ENCODE peak calls at places on chromosomes 12 and 14, in four cellular contexts. One of them, this sample, is unnamed.

GRCh38 chr12:128043317-128043716 is 223.7 kb upstream of the TMEM132C start:
- DNase-seq in K562: no peak
- DNase-seq in HCT116: no peak
- DNase-seq in HepG2: no peak
- DNase-seq in this sample: no peak

GRCh38 chr14:71271166-71271945 is 364.1 kb downstream of the PCNX1 start:
- DNase-seq in K562: no peak
- DNase-seq in HCT116: no peak
- DNase-seq in HepG2: no peak
- DNase-seq in this sample: no peak

GRCh38 chr14:61472801-61473376 is 151.5 kb downstream of the PRKCH start:
- DNase-seq in K562: no peak
- DNase-seq in HCT116: no peak
- DNase-seq in HepG2: no peak
- DNase-seq in this sample: no peak

GRCh38 chr12:5599378-5599777 is 167.5 kb downstream of the NTF3 start:
- DNase-seq in K562: no peak
- DNase-seq in HCT116: no peak
- DNase-seq in HepG2: no peak
- DNase-seq in this sample: no peak

GRCh38 chr14:100221419-100222218 is 17.3 kb upstream of the YY1 start:
- DNase-seq in K562: peak
- DNase-seq in HCT116: no peak
- DNase-seq in HepG2: peak
- DNase-seq in this sample: no peak

GRCh38 chr12:104721065-104721458 is 237.0 kb downstream of the SLC41A2 start:
- DNase-seq in K562: no peak
- DNase-seq in HCT116: no peak
- DNase-seq in HepG2: no peak
- DNase-seq in this sample: no peak

GRCh38 chr14:61562321-61563161 is 132.8 kb upstream of the HIF1A start:
- DNase-seq in K562: peak
- DNase-seq in HCT116: peak
- DNase-seq in HepG2: peak
- DNase-seq in this sample: no peak

GRCh38 chr12:101361455-101361854 is 46.1 kb downstream of the ARL1 start:
- DNase-seq in K562: no peak
- DNase-seq in HCT116: no peak
- DNase-seq in HepG2: no peak
- DNase-seq in this sample: no peak

GRCh38 chr12:95837240-95838038 is 21.3 kb upstream of the SNRPF start:
- DNase-seq in K562: no peak
- DNase-seq in HCT116: no peak
- DNase-seq in HepG2: no peak
- DNase-seq in this sample: no peak

GRCh38 chr14:73524493-73524892 is 12.4 kb upstream of the ACOT1 start:
- DNase-seq in K562: no peak
- DNase-seq in HCT116: no peak
- DNase-seq in HepG2: no peak
- DNase-seq in this sample: no peak

GRCh38 chr12:4037747-4038312 is 164.6 kb upstream of the PARP11 start:
- DNase-seq in K562: peak
- DNase-seq in HCT116: no peak
- DNase-seq in HepG2: peak
- DNase-seq in this sample: no peak

GRCh38 chr12:26116829-26117228 is 8.0 kb downstream of the BHLHE41 start:
- DNase-seq in K562: peak
- DNase-seq in HCT116: no peak
- DNase-seq in HepG2: no peak
- DNase-seq in this sample: no peak

GRCh38 chr12:24561882-24562760 is 386.8 kb downstream of the BCAT1 start:
- DNase-seq in K562: no peak
- DNase-seq in HCT116: no peak
- DNase-seq in HepG2: no peak
- DNase-seq in this sample: no peak

GRCh38 chr14:53947452-53948180 is 9.0 kb downstream of the BMP4 start:
- DNase-seq in K562: no peak
- DNase-seq in HCT116: no peak
- DNase-seq in HepG2: peak
- DNase-seq in this sample: no peak

GRCh38 chr12:63450821-63451220 is 217.5 kb downstream of the DPY19L2 start:
- DNase-seq in K562: no peak
- DNase-seq in HCT116: no peak
- DNase-seq in HepG2: no peak
- DNase-seq in this sample: no peak

GRCh38 chr12:51080136-51080535 is 3.3 kb downstream of the CSRNP2 start:
- DNase-seq in K562: no peak
- DNase-seq in HCT116: no peak
- DNase-seq in HepG2: no peak
- DNase-seq in this sample: no peak

GRCh38 chr14:104827173-104828055 is 26.5 kb downstream of the ZBTB42 start:
- DNase-seq in K562: peak
- DNase-seq in HCT116: peak
- DNase-seq in HepG2: peak
- DNase-seq in this sample: no peak

GRCh38 chr12:123822804-123823203 is 60.7 kb downstream of the DNAH10 start:
- DNase-seq in K562: no peak
- DNase-seq in HCT116: no peak
- DNase-seq in HepG2: peak
- DNase-seq in this sample: no peak

GRCh38 chr12:123712780-123713319 is 697 bp downstream of the ATP6V0A2 start:
- DNase-seq in K562: peak
- DNase-seq in HCT116: no peak
- DNase-seq in HepG2: peak
- DNase-seq in this sample: no peak

GRCh38 chr12:67728296-67728666 is 79.7 kb downstream of the DYRK2 start:
- DNase-seq in K562: no peak
- DNase-seq in HCT116: no peak
- DNase-seq in HepG2: no peak
- DNase-seq in this sample: no peak

GRCh38 chr14:31420319-31421081 is at the start of gene HEATR5A:
- DNase-seq in K562: peak
- DNase-seq in HCT116: peak
- DNase-seq in HepG2: peak
- DNase-seq in this sample: peak

GRCh38 chr12:69987453-69988102 is 162.6 kb downstream of the MYRFL start:
- DNase-seq in K562: no peak
- DNase-seq in HCT116: peak
- DNase-seq in HepG2: peak
- DNase-seq in this sample: no peak

GRCh38 chr14:29710015-29710414 is 217.6 kb downstream of the PRKD1 start:
- DNase-seq in K562: no peak
- DNase-seq in HCT116: no peak
- DNase-seq in HepG2: no peak
- DNase-seq in this sample: no peak

GRCh38 chr14:90062852-90063539 is 1.2 kb downstream of the KCNK13 start:
- DNase-seq in K562: no peak
- DNase-seq in HCT116: no peak
- DNase-seq in HepG2: no peak
- DNase-seq in this sample: no peak

GRCh38 chr14:90061849-90062794 is at the start of gene KCNK13:
- DNase-seq in K562: peak
- DNase-seq in HCT116: no peak
- DNase-seq in HepG2: no peak
- DNase-seq in this sample: no peak

GRCh38 chr14:90058876-90059458 is 2.8 kb upstream of the KCNK13 start:
- DNase-seq in K562: no peak
- DNase-seq in HCT116: no peak
- DNase-seq in HepG2: no peak
- DNase-seq in this sample: no peak

GRCh38 chr14:90060965-90061848 is 587 bp upstream of the KCNK13 start:
- DNase-seq in K562: no peak
- DNase-seq in HCT116: no peak
- DNase-seq in HepG2: no peak
- DNase-seq in this sample: no peak

DNA sequence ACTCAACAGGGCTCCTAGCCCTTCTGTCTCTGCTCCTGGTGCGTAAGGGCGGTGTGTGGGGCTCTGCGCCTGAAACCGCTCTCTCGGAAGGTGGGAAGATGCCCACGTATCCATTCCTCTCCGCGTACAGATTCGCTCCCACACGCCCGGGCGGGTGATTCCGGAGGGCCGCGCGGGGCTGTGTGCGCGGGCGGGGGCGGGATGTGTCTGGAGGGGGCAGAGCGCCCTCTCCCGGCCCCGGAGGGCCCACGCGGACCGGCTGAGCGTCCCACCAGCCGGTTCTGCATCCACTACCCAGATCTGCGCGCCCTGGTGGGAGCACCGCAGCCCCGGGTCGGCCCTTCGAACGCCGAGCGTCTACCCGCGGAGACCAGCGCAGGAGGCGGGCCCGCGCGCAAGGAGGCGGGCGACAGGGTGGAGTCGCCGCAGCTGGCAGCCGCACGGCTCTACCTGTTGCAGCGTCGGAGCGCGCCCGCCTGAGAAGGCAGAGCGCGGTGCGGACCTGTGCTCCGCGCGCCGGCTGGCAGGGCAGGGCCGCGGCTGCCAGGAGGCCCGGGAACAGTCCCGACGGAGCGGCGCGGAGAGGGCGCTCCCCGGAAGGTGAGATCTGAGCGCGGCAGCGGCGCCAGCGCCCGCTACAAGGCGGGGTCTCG is 1.4 kb upstream of the KCNK13 start:
- DNase-seq in K562: peak
- DNase-seq in HCT116: peak
- DNase-seq in HepG2: peak
- DNase-seq in this sample: no peak
- TF ChIP-seq TCF7L2 in K562: no peak
- TF ChIP-seq TCF7L2 in HCT116: peak
- TF ChIP-seq TCF7L2 in HepG2: no peak
- TF ChIP-seq TCF7L2 in this sample: no peak

GRCh38 chr12:76158518-76159321 is 74.2 kb upstream of the NAP1L1 start:
- DNase-seq in K562: peak
- DNase-seq in HCT116: peak
- DNase-seq in HepG2: peak
- DNase-seq in this sample: peak
- TF ChIP-seq TCF7L2 in K562: no peak
- TF ChIP-seq TCF7L2 in HCT116: no peak
- TF ChIP-seq TCF7L2 in HepG2: no peak
- TF ChIP-seq TCF7L2 in this sample: no peak

DNA sequence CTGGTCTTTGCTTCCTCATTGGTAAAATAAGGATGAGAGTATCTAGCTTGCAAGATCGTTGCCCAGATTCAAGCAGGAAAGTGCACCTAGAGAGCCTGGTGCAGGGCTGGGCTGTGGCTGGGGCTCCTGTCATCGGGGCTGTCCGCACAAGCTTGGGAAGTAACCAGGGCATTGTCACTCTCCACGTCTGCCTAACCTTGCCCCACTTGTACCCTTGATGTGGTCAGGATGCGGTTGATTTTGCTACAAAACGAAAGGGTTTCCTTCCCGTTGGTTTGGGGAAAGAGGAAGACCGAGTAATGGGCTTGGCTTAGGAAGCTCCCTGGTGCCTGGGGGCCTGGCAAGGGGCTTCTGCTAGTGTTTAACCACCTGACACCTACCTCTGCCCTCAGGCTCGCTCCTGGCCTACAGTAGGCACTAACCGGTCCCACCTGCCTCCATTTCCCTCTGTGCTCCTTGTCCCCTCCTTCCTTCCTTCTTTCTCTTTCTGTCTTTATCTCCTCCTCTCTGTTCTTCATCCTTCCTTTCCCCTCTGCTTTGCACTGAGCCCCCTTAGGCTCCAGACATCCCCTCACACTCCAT is 21.8 kb downstream of the MVK start:
- DNase-seq in K562: no peak
- DNase-seq in HCT116: no peak
- DNase-seq in HepG2: no peak
- DNase-seq in this sample: no peak
- TF ChIP-seq TCF7L2 in K562: no peak
- TF ChIP-seq TCF7L2 in HCT116: no peak
- TF ChIP-seq TCF7L2 in HepG2: no peak
- TF ChIP-seq TCF7L2 in this sample: no peak

DNA sequence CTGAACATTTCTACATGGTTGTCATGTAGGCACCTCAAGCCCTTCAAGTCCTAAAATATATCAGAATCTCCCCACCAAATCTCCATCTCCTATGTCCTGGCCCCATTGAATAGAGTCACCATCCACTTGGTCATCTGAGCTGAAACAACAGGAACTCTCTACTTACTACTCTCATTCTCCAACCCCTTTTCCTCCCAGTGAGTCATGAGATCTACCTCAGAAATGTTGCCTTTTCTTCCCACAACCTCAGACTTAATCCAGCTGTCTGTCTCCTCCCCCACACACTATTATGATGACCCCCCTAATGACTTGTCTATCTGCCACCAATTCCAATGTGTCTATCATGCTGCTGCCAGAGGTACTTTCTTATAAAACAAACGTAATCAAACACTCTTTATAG is 72.3 kb upstream of the TMEM263 start:
- DNase-seq in K562: no peak
- DNase-seq in HCT116: no peak
- DNase-seq in HepG2: no peak
- DNase-seq in this sample: no peak
- TF ChIP-seq TCF7L2 in K562: no peak
- TF ChIP-seq TCF7L2 in HCT116: no peak
- TF ChIP-seq TCF7L2 in HepG2: no peak
- TF ChIP-seq TCF7L2 in this sample: no peak

DNA sequence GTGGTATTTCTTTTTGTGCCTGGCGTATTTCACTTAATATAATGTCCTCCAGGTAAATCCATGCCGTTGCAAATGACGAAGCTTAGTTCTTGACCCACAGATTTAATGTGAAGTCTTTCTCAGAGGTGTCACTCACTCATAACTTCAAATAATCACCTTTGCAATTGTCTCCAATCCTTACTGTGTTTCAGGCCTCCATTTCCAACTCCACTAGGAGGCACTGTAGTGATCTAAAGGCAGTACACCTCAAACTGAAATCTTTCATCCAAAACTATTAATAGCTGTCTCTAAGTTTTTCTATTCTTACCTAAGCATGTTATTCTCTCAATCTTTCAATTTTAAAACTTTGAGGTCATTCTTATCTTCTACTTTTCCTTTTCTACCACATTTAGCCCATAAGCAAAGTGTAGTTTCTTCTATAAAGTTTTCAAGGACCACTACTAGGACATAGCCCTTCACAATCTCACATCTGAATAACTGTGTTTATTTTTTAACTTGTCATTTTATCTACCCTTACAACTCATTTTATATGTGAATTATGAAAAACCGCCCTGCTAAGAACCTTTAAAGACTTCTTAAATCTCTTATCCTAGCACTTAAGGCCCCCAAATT is 25.5 kb upstream of the FBXO34 start:
- DNase-seq in K562: peak
- DNase-seq in HCT116: peak
- DNase-seq in HepG2: peak
- DNase-seq in this sample: peak
- TF ChIP-seq TCF7L2 in K562: no peak
- TF ChIP-seq TCF7L2 in HCT116: no peak
- TF ChIP-seq TCF7L2 in HepG2: no peak
- TF ChIP-seq TCF7L2 in this sample: no peak

GRCh38 chr14:45135181-45135580 is 549 bp upstream of the FANCM start:
- DNase-seq in K562: no peak
- DNase-seq in HCT116: no peak
- DNase-seq in HepG2: no peak
- DNase-seq in this sample: no peak
- TF ChIP-seq TCF7L2 in K562: no peak
- TF ChIP-seq TCF7L2 in HCT116: no peak
- TF ChIP-seq TCF7L2 in HepG2: no peak
- TF ChIP-seq TCF7L2 in this sample: no peak